ENCODE peak calls at places on chromosomes 12 and 14, in four cellular contexts. One of them, this sample, is unnamed.

GRCh38 chr14:63045612-63046320 is 508 bp upstream of the KCNH5 start:
- DNase-seq in effector memory CD4-positive, alpha-beta T cell: no peak
- DNase-seq in activated CD8-positive, alpha-beta memory T cell treated with anti-CD3 and anti-CD28 coated beads, Interleukin-2, amount 10 ng/mL, durations not matched to agents 7 days and 5 days: no peak
- DNase-seq in NCI-H774: peak; percentile 46
- DNase-seq in this sample: peak; percentile 1

GRCh38 chr14:99541677-99542470 is 60.7 kb downstream of the CCNK start:
- DNase-seq in NCI-H774: no peak
- DNase-seq in activated CD8-positive, alpha-beta memory T cell treated with anti-CD3 and anti-CD28 coated beads, Interleukin-2, amount 10 ng/mL, durations not matched to agents 7 days and 5 days: no peak
- DNase-seq in effector memory CD4-positive, alpha-beta T cell: no peak
- DNase-seq in this sample: no peak

GRCh38 chr12:52078276-52078675 is 1.2 kb upstream of the SMIM41 start:
- DNase-seq in NCI-H774: no peak
- DNase-seq in effector memory CD4-positive, alpha-beta T cell: no peak
- DNase-seq in activated CD8-positive, alpha-beta memory T cell treated with anti-CD3 and anti-CD28 coated beads, Interleukin-2, amount 10 ng/mL, durations not matched to agents 7 days and 5 days: no peak
- DNase-seq in this sample: no peak

GRCh38 chr12:121090576-121091125 is 42.0 kb upstream of the P2RX7 start:
- DNase-seq in NCI-H774: no peak
- DNase-seq in effector memory CD4-positive, alpha-beta T cell: no peak
- DNase-seq in activated CD8-positive, alpha-beta memory T cell treated with anti-CD3 and anti-CD28 coated beads, Interleukin-2, amount 10 ng/mL, durations not matched to agents 7 days and 5 days: no peak
- DNase-seq in this sample: no peak

GRCh38 chr14:69316449-69317391 is 56.8 kb downstream of the GALNT16 start:
- DNase-seq in effector memory CD4-positive, alpha-beta T cell: no peak
- DNase-seq in activated CD8-positive, alpha-beta memory T cell treated with anti-CD3 and anti-CD28 coated beads, Interleukin-2, amount 10 ng/mL, durations not matched to agents 7 days and 5 days: peak; percentile 32
- DNase-seq in NCI-H774: no peak
- DNase-seq in this sample: peak; percentile 86

GRCh38 chr12:86929962-86930361 is 673.8 kb upstream of the MGAT4C start:
- DNase-seq in effector memory CD4-positive, alpha-beta T cell: no peak
- DNase-seq in activated CD8-positive, alpha-beta memory T cell treated with anti-CD3 and anti-CD28 coated beads, Interleukin-2, amount 10 ng/mL, durations not matched to agents 7 days and 5 days: no peak
- DNase-seq in NCI-H774: no peak
- DNase-seq in this sample: no peak

GRCh38 chr14:80536456-80536855 is 325.2 kb upstream of the DIO2 start:
- DNase-seq in activated CD8-positive, alpha-beta memory T cell treated with anti-CD3 and anti-CD28 coated beads, Interleukin-2, amount 10 ng/mL, durations not matched to agents 7 days and 5 days: no peak
- DNase-seq in NCI-H774: no peak
- DNase-seq in effector memory CD4-positive, alpha-beta T cell: no peak
- DNase-seq in this sample: no peak

GRCh38 chr12:88111074-88111652 is 30.7 kb downstream of the CEP290 start:
- DNase-seq in NCI-H774: peak; percentile 66
- DNase-seq in effector memory CD4-positive, alpha-beta T cell: no peak
- DNase-seq in activated CD8-positive, alpha-beta memory T cell treated with anti-CD3 and anti-CD28 coated beads, Interleukin-2, amount 10 ng/mL, durations not matched to agents 7 days and 5 days: no peak
- DNase-seq in this sample: peak; percentile 60